ENCODE peak calls at places on chromosome 11, in seven cellular contexts. L is psoas muscle, A is brain microvascular endothelial cell, F is cardiac muscle cell, P is astrocyte of the spinal cord, K is cardiac fibroblast, Z is AG10803. T is an unnamed sample.

GRCh38 chr11:126607776-126608625 is 252.5 kb downstream of the ST3GAL4 start:
- DNase-seq in L (no peak), A (no peak), F (no peak), P (no peak), K (no peak), Z (no peak), T (no peak)

GRCh38 chr11:94150056-94150455 is 21.4 kb downstream of the PANX1 start:
- DNase-seq in L (no peak), A (no peak), F (no peak), P (no peak), K (no peak), Z (no peak), T (peak; percentile 91)

GRCh38 chr11:87451400-87451799 is 413.7 kb downstream of the TMEM135 start:
- DNase-seq in L (no peak), A (no peak), F (no peak), P (peak; percentile 9), K (no peak), Z (no peak), T (no peak)

GRCh38 chr11:70505331-70505731 is 107.0 kb downstream of the CTTN start:
- DNase-seq in L (peak; percentile 34), A (no peak), F (no peak), P (no peak), K (no peak), Z (no peak), T (no peak)

GRCh38 chr11:130637566-130637965 is 189.1 kb downstream of the ADAMTS15 start:
- DNase-seq in L (no peak), A (no peak), F (no peak), P (no peak), K (no peak), Z (no peak), T (no peak)

GRCh38 chr11:68449951-68450350 is 10.6 kb upstream of the PPP6R3 start:
- DNase-seq in L (no peak), A (no peak), F (no peak), P (no peak), K (no peak), Z (no peak), T (no peak)

GRCh38 chr11:66363187-66363601 is 8.4 kb downstream of the SLC29A2 start:
- DNase-seq in L (peak; percentile 48), A (no peak), F (no peak), P (no peak), K (no peak), Z (no peak), T (no peak)

GRCh38 chr11:4921796-4922195 is 2.3 kb downstream of the OR51G1 start:
- DNase-seq in L (no peak), A (no peak), F (no peak), P (no peak), K (no peak), Z (no peak), T (peak; percentile 65)

GRCh38 chr11:133706925-133707794 is 138.2 kb downstream of the SPATA19 start:
- DNase-seq in L (no peak), A (no peak), F (no peak), P (no peak), K (no peak), Z (no peak), T (no peak)

GRCh38 chr11:294795-295194 is 4.5 kb downstream of the IFITM5 start:
- DNase-seq in L (peak; percentile 46), A (no peak), F (no peak), P (no peak), K (no peak), Z (no peak), T (no peak)

GRCh38 chr11:80297808-80298460 is 857.1 kb upstream of the TENM4 start:
- DNase-seq in L (no peak), A (peak; percentile 82), F (no peak), P (peak; percentile 87), K (peak; percentile 31), Z (peak; percentile 11), T (peak; percentile 92)

GRCh38 chr11:35990170-35990569 is 46.3 kb downstream of the LDLRAD3 start:
- DNase-seq in L (no peak), A (no peak), F (no peak), P (no peak), K (no peak), Z (peak; percentile 35), T (no peak)

GRCh38 chr11:129249351-129249750 is 57.2 kb upstream of the ARHGAP32 start:
- DNase-seq in L (no peak), A (peak; percentile 50), F (no peak), P (peak; percentile 90), K (peak; percentile 85), Z (peak; percentile 93), T (peak; percentile 59)

GRCh38 chr11:77046060-77046501 is 11.9 kb downstream of the B3GNT6 start:
- DNase-seq in L (no peak), A (no peak), F (peak; percentile 63), P (no peak), K (peak; percentile 20), Z (no peak), T (peak; percentile 23)

GRCh38 chr11:73452726-73453125 is 76.5 kb downstream of the RELT start:
- DNase-seq in L (no peak), A (no peak), F (no peak), P (no peak), K (no peak), Z (no peak), T (peak; percentile 12)

GRCh38 chr11:65298655-65299179 is 15.9 kb upstream of the CDC42EP2 start:
- DNase-seq in L (peak; percentile 79), A (peak; percentile 36), F (peak; percentile 22), P (peak; percentile 57), K (peak; percentile 70), Z (peak; percentile 92), T (no peak)

GRCh38 chr11:64536997-64537396 is 54.0 kb upstream of the SLC22A12 start:
- DNase-seq in L (no peak), A (no peak), F (no peak), P (no peak), K (no peak), Z (no peak), T (no peak)

DNA sequence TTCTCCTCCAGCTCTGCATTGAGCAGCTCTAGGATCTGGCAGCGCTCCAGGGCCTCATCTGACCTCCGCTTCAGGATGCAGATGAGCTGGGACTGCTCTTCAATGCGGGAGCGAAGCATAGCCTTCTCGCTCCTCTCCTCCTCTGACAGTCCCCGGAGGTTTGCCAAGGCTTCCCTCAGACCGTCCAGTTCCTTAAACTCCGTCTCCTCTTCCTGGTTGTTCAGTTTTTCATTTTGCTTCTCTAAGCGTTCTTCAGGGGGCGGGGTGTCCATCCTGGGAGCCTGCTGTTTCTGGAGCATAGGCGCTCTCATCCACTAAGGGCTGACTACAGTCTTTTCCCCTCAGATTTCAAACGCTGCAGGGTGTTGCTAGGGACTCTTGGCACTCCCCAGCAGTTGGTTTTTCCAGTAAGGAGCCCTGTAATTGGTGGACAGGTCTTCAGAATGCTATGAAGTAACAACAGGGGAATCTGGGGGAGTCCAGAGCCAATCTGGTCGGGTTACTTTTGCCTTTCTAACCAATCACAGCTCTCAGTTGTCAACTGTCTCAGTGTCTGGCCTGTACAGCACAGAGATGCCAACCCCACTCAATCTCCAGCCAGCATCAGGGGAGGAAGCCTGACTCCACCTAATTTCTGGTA is at the start of gene CCDC89:
- DNase-seq in L (peak; percentile 85), A (peak; percentile 98), F (peak; percentile 37), P (peak; percentile 94), K (peak; percentile 99), Z (peak; percentile 99), T (peak; percentile 61)
- H3K4me3 ChIP-seq in L (peak within 1 kb of the TSS; percentile 70), A (peak within 1 kb of the TSS; percentile 53), F (no peak within 1 kb of the TSS), P (peak within 1 kb of the TSS; percentile 31), K (peak within 1 kb of the TSS; percentile 63), Z (peak within 1 kb of the TSS; percentile 67), T (no peak within 1 kb of the TSS)

DNA sequence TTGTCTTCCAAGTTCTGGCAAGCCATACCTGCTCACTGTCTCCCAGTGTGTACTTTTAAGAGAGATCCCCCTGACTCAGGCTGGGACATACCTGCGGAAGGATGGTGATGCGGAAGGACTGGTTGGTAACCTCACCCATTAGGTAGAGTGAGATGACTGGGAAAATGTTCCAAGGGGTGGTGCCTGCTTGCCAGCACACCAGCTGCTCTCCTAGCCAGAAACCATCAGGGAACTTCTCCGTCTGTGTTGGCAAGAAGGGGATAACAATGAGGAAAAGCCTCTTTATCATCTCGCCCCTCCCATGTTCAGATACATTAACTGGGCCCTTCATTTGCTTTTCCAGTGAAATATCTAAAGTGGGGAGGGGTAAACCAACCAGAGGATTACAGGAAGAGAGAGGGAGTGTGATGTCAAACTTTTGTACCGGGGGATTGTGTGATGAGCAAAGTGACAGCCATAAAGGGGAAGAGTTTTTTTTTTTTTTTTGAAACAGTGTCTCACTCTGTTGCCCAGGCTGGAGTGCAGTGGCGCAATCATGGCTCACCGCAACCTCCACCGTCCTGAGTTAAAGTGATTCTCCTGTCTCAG is at the start of gene BACE1-AS:
- DNase-seq in L (no peak), A (no peak), F (no peak), P (no peak), K (no peak), Z (no peak), T (no peak)
- H3K4me3 ChIP-seq in L (no peak within 1 kb of the TSS), A (no peak within 1 kb of the TSS), F (no peak within 1 kb of the TSS), P (no peak within 1 kb of the TSS), K (no peak within 1 kb of the TSS), Z (no peak within 1 kb of the TSS), T (no peak within 1 kb of the TSS)

DNA sequence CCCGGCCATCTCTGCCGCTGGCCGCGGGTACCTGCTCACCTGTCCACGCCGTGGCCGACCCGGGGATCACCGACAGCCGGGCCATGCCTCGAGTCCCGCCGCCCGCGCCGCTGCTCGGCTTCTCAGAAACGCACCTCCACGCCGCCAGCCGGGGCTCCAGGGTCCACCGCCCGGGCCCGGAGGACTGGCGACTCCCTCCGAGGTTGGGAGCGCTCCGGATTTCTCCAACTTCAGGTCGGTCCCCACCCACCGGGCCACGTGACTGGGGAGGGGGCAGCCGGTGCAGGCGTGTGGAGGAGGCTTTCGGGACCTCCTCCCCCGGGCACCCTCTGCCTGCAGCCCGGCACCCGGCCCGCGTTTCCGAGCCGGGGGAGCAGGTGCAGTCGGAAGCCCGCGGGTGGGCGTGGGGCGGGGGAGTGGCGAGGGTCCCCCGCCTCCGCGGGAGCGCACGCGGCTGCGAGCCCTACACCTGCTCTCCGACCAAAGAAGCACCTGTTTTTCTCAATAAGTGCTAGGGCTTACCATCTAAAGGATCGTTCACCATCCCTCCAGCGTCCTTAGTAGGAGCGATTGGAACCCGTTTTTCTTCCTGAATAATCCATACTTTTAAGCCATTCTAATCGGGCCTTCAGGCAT is 627 bp upstream of the NRIP3 start:
- DNase-seq in L (no peak), A (no peak), F (peak; percentile 54), P (no peak), K (no peak), Z (no peak), T (no peak)
- H3K4me3 ChIP-seq in L (peak overlapping the region; percentile 57), A (peak overlapping the region; percentile 45), F (peak overlapping the region; percentile 25), P (peak overlapping the region; percentile 37), K (peak overlapping the region; percentile 48), Z (peak overlapping the region; percentile 45), T (peak overlapping the region; percentile 43)

GRCh38 chr11:46755962-46756361 is 36.9 kb downstream of the F2 start:
- DNase-seq in L (no peak), A (no peak), F (no peak), P (no peak), K (no peak), Z (no peak), T (no peak)

GRCh38 chr11:46761807-46762206 is 42.8 kb downstream of the F2 start:
- DNase-seq in L (no peak), A (no peak), F (no peak), P (no peak), K (no peak), Z (no peak), T (no peak)

GRCh38 chr11:46762248-46762647 is 43.2 kb downstream of the F2 start:
- DNase-seq in L (no peak), A (no peak), F (no peak), P (no peak), K (no peak), Z (no peak), T (no peak)

GRCh38 chr11:46759196-46759595 is 40.2 kb downstream of the F2 start:
- DNase-seq in L (no peak), A (no peak), F (no peak), P (no peak), K (no peak), Z (no peak), T (no peak)

GRCh38 chr11:46760429-46761128 is 41.6 kb downstream of the F2 start:
- DNase-seq in L (no peak), A (no peak), F (no peak), P (no peak), K (no peak), Z (no peak), T (no peak)
- H3K4me3 ChIP-seq in L (no peak overlapping the region), A (no peak overlapping the region), F (no peak overlapping the region), P (no peak overlapping the region), K (no peak overlapping the region), Z (no peak overlapping the region), T (no peak overlapping the region)

T was measured in bronchial epithelial cell.